ENCODE peak calls at places on chromosomes 4 and X, in six cellular contexts. U, A, K, Q, E and M are unnamed samples.

GRCh38 chr4:129095811-129096454 is at the start of gene C4orf33:
- DNase-seq in U (peak), A (no peak), K (peak), Q (peak), E (peak), M (peak)

GRCh38 chr4:1448589-1449420 is 42.6 kb upstream of the NKX1-1 start:
- DNase-seq in U (peak), A (no peak), K (no peak), Q (no peak), E (no peak), M (no peak)

GRCh38 chrX:27838176-27838575 is 30.4 kb downstream of the MAGEB10 start:
- DNase-seq in U (no peak), A (no peak), K (no peak), Q (no peak), E (no peak), M (no peak)

GRCh38 chr4:85953651-85954018 is 406.2 kb downstream of the MAPK10 start:
- DNase-seq in U (no peak), A (no peak), K (no peak), Q (no peak), E (no peak), M (no peak)

GRCh38 chrX:22165732-22166457 is 106.8 kb upstream of the CBLL2 start:
- DNase-seq in U (no peak), A (no peak), K (no peak), Q (no peak), E (no peak), M (no peak)

GRCh38 chrX:155179343-155179997 is 36.8 kb upstream of the VBP1 start:
- DNase-seq in U (no peak), A (no peak), K (peak), Q (no peak), E (no peak), M (no peak)

GRCh38 chr4:186900980-186901379 is 177.3 kb upstream of the FAT1 start:
- DNase-seq in U (no peak), A (no peak), K (no peak), Q (peak), E (no peak), M (no peak)

GRCh38 chrX:40268126-40268525 is 170.4 kb upstream of the BCOR start:
- DNase-seq in U (no peak), A (no peak), K (no peak), Q (no peak), E (no peak), M (no peak)

GRCh38 chr4:88629826-88630225 is 37.5 kb downstream of the HERC3 start:
- DNase-seq in U (no peak), A (no peak), K (no peak), Q (no peak), E (no peak), M (no peak)

GRCh38 chr4:57109847-57110634 is at the start of gene IGFBP7:
- DNase-seq in U (peak), A (no peak), K (peak), Q (no peak), E (no peak), M (peak)

GRCh38 chr4:176656108-176656507 is 136.6 kb downstream of the VEGFC start:
- DNase-seq in U (no peak), A (no peak), K (no peak), Q (no peak), E (no peak), M (no peak)

GRCh38 chr4:186825069-186825468 is 101.4 kb upstream of the FAT1 start:
- DNase-seq in U (no peak), A (no peak), K (no peak), Q (peak), E (no peak), M (no peak)

GRCh38 chr4:1401409-1402020 is 4.7 kb downstream of the NKX1-1 start:
- DNase-seq in U (peak), A (no peak), K (no peak), Q (no peak), E (no peak), M (no peak)

GRCh38 chr4:115437739-115438138 is 324.3 kb upstream of the NDST4 start:
- DNase-seq in U (no peak), A (no peak), K (no peak), Q (no peak), E (no peak), M (no peak)

GRCh38 chr4:78654809-78655208 is 103.2 kb downstream of the ANXA3 start:
- DNase-seq in U (no peak), A (no peak), K (no peak), Q (no peak), E (no peak), M (no peak)

GRCh38 chr4:172989984-172990711 is 178.5 kb upstream of the GALNT7 start:
- DNase-seq in U (no peak), A (no peak), K (no peak), Q (no peak), E (no peak), M (no peak)

GRCh38 chr4:8865681-8866310 is 5.8 kb downstream of the HMX1 start:
- DNase-seq in U (no peak), A (no peak), K (no peak), Q (no peak), E (no peak), M (no peak)

GRCh38 chrX:110432066-110432465 is 73.4 kb downstream of the RTL9 start:
- DNase-seq in U (no peak), A (no peak), K (no peak), Q (no peak), E (no peak), M (no peak)

GRCh38 chr4:67207941-67208441 is 337.3 kb downstream of the CENPC start:
- DNase-seq in U (no peak), A (no peak), K (no peak), Q (no peak), E (no peak), M (no peak)

GRCh38 chrX:81414630-81415029 is 212.7 kb downstream of the SH3BGRL start:
- DNase-seq in U (no peak), A (no peak), K (no peak), Q (no peak), E (no peak), M (no peak)

GRCh38 chr4:106454581-106454980 is 86.0 kb upstream of the GIMD1 start:
- DNase-seq in U (no peak), A (no peak), K (no peak), Q (no peak), E (no peak), M (no peak)

GRCh38 chr4:57136281-57136680 is 26.1 kb upstream of the IGFBP7 start:
- DNase-seq in U (no peak), A (no peak), K (no peak), Q (no peak), E (no peak), M (no peak)

GRCh38 chr4:73911746-73912145 is 42.6 kb downstream of the CXCL1 start:
- DNase-seq in U (no peak), A (no peak), K (no peak), Q (no peak), E (no peak), M (no peak)

DNA sequence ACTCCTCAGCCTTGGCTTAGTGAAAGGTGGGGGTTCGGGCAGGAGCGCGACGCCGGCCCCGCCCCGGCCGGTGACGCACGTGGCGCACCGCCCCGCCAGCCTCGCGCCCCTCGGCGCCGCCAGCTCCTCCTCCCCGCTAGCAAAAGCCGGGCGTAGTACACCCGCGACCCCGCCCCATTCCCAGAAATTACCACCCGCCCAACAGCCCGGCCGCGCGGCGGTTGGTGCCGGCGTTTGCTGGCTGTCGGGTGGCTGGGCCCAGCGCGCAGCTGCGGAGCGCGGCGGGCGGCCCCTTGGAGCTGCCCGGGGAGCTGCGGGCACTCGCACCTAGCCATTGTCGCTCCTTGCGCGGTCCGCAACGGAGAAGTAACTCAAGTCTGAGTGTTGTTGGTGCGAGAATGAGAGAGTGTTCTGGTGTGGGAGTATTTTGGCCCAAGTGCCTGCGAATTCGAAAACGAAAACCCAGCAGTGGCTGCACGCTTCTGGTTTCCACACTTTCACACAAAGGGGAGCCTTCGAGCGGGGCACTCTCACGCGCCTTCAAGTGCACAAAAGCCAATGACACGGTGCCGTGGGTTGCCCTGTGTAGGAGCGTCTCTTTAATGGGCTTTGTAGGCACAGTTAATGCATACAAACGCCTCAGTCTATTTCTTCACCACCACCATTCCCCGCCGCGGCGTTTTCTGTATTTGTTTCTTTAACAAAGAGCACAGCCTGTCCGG is 1.0 kb upstream of the ELF2 start:
- DNase-seq in U (peak), A (peak), K (peak), Q (peak), E (peak), M (peak)
- TF ChIP-seq POLR2A in U (peak), A (peak), K (peak), Q (peak), E (peak), M (peak)

GRCh38 chr4:5747746-5748365 is 36.9 kb downstream of the EVC start:
- DNase-seq in U (no peak), A (no peak), K (no peak), Q (no peak), E (no peak), M (no peak)
- TF ChIP-seq POLR2AphosphoS5 in U (no peak), A (no peak), K (no peak), Q (no peak), E (no peak), M (no peak)

GRCh38 chr4:3936184-3936583 is 170.0 kb downstream of the ADRA2C start:
- DNase-seq in U (no peak), A (no peak), K (no peak), Q (no peak), E (no peak), M (no peak)
- TF ChIP-seq TAF1 in U (no peak), A (no peak), K (no peak), Q (no peak), E (no peak), M (no peak)

GRCh38 chrX:132467029-132467428 is 21.8 kb downstream of the MBNL3 start:
- DNase-seq in U (no peak), A (no peak), K (no peak), Q (no peak), E (no peak), M (no peak)

GRCh38 chrX:132470179-132470578 is 18.7 kb downstream of the MBNL3 start:
- DNase-seq in U (no peak), A (no peak), K (no peak), Q (no peak), E (no peak), M (no peak)

GRCh38 chrX:132468454-132468853 is 20.4 kb downstream of the MBNL3 start:
- DNase-seq in U (no peak), A (no peak), K (no peak), Q (no peak), E (no peak), M (no peak)

GRCh38 chrX:132474522-132474921 is 14.3 kb downstream of the MBNL3 start:
- DNase-seq in U (no peak), A (no peak), K (no peak), Q (no peak), E (no peak), M (no peak)

GRCh38 chrX:132470830-132471229 is 18.0 kb downstream of the MBNL3 start:
- DNase-seq in U (no peak), A (no peak), K (peak), Q (no peak), E (no peak), M (no peak)
- TF ChIP-seq POLR2A in U (no peak), A (no peak), K (no peak), Q (no peak), E (no peak), M (no peak)